ENCODE peak calls at places on chromosomes 13 and 19, in four cellular contexts. M is body of pancreas, S is upper lobe of left lung, V is gastrocnemius medialis. E is an unnamed sample.

GRCh38 chr19:49328741-49329140 is 3.8 kb upstream of the SLC6A16 start:
- DNase-seq in M (no peak), V (no peak), S (no peak), E (no peak)

GRCh38 chr19:57123882-57124281 is 4.1 kb downstream of the USP29 start:
- DNase-seq in V (no peak), S (no peak), M (no peak), E (no peak)

GRCh38 chr19:53809518-53810186 is 14.5 kb downstream of the NLRP12 start:
- DNase-seq in S (peak; percentile 49), M (no peak), V (no peak), E (peak; percentile 61)

GRCh38 chr13:102847272-102848234 is 1.7 kb downstream of the ERCC5 start:
- DNase-seq in V (no peak), M (no peak), S (no peak), E (peak; percentile 30)

GRCh38 chr13:21076265-21076653 is 14.9 kb upstream of the LATS2 start:
- DNase-seq in M (no peak), V (no peak), S (peak; percentile 79), E (no peak)

GRCh38 chr19:14440049-14440448 is 6.9 kb downstream of the PKN1 start:
- DNase-seq in V (peak; percentile 42), S (peak; percentile 85), M (peak; percentile 70), E (peak; percentile 65)

GRCh38 chr13:38265135-38265497 is 84.5 kb upstream of the UFM1 start:
- DNase-seq in S (no peak), V (no peak), M (no peak), E (no peak)

GRCh38 chr13:73991384-73991783 is 142.8 kb downstream of the KLF12 start:
- DNase-seq in M (no peak), V (no peak), S (no peak), E (no peak)

GRCh38 chr13:93472897-93473296 is 246.3 kb downstream of the GPC6 start:
- DNase-seq in M (no peak), S (peak; percentile 22), V (no peak), E (no peak)

GRCh38 chr19:37452500-37453245 is 14.6 kb downstream of the ZNF569 start:
- DNase-seq in V (no peak), S (no peak), M (no peak), E (no peak)
- H3K4me3 ChIP-seq in V (no peak overlapping the region), S (no peak overlapping the region), M (no peak overlapping the region), E (no peak overlapping the region)

GRCh38 chr13:99272481-99272880 is 14.3 kb upstream of the GPR18 start:
- DNase-seq in V (no peak), S (no peak), M (no peak), E (no peak)
- H3K4me3 ChIP-seq in V (no peak overlapping the region), S (no peak overlapping the region), M (no peak overlapping the region), E (no peak overlapping the region)

GRCh38 chr19:32614916-32615315 is 33.9 kb downstream of the PDCD5 start:
- DNase-seq in M (no peak), V (no peak), S (no peak), E (no peak)
- H3K4me3 ChIP-seq in M (no peak overlapping the region), V (no peak overlapping the region), S (no peak overlapping the region), E (no peak overlapping the region)

DNA sequence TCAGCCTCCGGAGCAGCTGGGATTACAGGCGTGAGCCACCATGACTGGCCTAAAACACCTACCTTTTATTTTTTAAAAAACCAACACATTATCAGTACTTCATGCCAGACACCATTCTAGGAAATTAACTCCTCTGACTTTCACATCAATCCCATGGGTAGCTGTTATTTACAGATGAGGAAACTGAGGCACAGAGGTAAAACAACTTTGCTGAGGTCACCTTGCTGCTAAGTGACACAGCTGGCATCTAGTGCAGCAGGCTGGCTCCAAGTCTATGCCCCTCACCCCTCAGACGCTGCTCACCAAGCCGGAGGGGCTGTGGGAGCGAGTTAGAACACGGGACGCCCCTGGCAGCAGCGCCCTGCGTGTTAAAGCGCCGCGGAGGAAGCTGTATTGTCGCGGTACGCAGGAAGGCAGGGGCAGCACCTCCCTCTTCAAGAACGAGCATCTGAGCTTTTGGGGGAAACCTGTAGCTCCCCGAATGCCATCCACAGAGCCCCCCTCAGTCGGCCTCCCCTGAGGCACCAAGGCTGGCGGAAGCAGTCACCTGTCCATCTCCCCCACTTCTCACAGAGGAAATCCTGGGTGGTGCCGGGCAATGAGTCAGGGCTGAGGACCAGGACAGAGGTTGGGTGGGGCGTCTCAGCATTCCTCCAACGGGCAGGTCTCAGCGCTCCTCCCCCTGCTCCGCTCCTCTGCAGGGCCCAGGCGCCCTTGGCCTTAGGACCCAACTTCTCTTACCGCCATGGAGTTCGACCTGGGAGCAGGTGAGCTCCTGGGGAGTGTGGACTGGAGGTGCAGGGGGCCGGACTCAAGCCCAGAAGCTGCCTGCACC is at the start of gene C19orf33:
- DNase-seq in V (no peak), S (peak; percentile 58), M (peak; percentile 30), E (no peak)
- H3K4me3 ChIP-seq in V (no peak within 1 kb of the TSS), S (peak within 1 kb of the TSS; percentile 50), M (no peak within 1 kb of the TSS), E (no peak within 1 kb of the TSS)

DNA sequence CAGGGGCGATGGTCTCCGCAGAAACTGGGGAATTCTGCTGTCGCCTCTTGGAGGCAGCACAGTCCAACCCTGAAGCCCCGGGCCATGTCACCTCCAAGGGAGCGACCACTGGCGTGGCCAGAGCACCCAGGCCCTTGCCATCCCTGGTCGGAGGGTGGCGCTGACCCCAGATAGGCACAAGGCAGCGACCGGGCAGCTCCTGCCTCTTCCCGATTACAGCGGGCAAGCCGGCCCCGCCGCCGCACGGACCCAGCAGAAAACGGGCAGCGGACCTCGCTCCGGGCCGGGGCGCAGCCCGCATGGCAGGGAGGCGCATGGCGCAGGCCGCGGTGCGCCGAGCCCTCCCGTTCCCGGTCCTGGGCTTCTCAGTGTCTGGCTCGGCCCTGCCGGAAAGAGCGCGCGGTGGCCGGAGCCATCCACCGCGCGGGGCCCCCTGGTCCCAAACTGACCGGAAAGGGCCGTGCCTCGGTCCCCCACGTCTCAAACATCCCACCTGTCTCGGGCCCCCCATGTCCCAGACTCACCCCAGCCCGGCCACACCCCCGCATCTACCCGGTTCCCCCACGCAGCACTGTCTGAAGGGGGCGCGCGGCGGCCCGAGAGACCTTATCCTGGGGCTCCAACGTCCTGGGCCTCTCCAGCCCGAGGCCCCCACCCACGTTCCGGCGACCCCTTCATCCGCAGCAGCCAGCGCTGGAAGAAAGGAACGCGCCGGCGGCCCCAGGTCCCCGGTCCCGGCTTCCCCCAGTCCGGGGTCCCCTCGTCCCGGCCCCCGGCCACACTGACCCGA is 725 bp downstream of the CERS1 start:
- DNase-seq in M (peak; percentile 48), S (peak; percentile 85), V (peak; percentile 68), E (peak; percentile 60)
- H3K4me3 ChIP-seq in M (no peak overlapping the region), S (peak overlapping the region; percentile 36), V (peak overlapping the region; percentile 58), E (no peak overlapping the region)

DNA sequence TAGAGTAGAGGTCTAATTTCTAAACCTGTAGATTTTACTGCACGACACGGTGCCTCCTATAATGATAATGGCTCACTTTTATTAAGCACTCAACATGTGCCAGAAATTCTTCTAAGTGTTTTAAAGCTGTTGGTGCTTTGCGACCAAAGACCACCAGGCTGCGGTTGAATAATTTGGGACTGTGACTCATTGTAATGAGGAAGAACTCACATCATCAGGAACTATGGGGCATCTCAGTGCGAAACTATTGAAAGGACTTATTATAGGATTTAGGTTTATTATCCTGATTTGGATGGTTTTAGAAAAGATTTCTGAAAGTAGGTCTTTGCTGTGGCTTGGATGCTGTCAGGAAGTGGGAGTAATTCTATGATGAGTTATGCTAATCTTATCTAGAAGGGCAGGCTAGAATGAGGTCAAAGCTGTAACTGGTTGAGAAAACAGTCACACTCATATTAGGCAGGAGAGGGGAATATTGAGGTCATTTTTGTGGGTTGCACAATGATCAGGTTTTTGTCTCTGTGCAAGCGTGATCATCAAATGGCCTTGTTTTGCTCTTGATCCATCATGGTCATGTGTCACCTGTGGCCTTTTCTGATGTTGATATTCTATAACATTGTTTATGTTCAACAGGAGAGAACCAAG is 266.8 kb downstream of the PCDH20 start:
- DNase-seq in S (no peak), M (no peak), V (no peak), E (peak; percentile 37)
- H3K4me3 ChIP-seq in S (no peak overlapping the region), M (no peak overlapping the region), V (no peak overlapping the region), E (no peak overlapping the region)

GRCh38 chr19:12992729-12993128 is 2.5 kb upstream of the NFIX start:
- DNase-seq in S (no peak), M (no peak), V (no peak), E (no peak)

GRCh38 chr19:12993562-12993961 is 1.7 kb upstream of the NFIX start:
- DNase-seq in V (no peak), M (no peak), S (peak; percentile 66), E (no peak)

GRCh38 chr19:12996542-12997094 is 1.3 kb downstream of the NFIX start:
- DNase-seq in S (peak; percentile 89), V (peak; percentile 66), M (peak; percentile 52), E (peak; percentile 66)

GRCh38 chr19:12995596-12996541 is 594 bp downstream of the NFIX start:
- DNase-seq in V (no peak), M (no peak), S (peak; percentile 87), E (peak; percentile 59)

GRCh38 chr19:12994701-12995595 is at the start of gene NFIX:
- DNase-seq in M (peak; percentile 75), V (peak; percentile 70), S (peak; percentile 95), E (peak; percentile 63)
- H3K4me3 ChIP-seq in M (peak within 1 kb of the TSS; percentile 70), V (peak within 1 kb of the TSS; percentile 86), S (peak within 1 kb of the TSS; percentile 84), E (peak within 1 kb of the TSS; percentile 50)

DNA sequence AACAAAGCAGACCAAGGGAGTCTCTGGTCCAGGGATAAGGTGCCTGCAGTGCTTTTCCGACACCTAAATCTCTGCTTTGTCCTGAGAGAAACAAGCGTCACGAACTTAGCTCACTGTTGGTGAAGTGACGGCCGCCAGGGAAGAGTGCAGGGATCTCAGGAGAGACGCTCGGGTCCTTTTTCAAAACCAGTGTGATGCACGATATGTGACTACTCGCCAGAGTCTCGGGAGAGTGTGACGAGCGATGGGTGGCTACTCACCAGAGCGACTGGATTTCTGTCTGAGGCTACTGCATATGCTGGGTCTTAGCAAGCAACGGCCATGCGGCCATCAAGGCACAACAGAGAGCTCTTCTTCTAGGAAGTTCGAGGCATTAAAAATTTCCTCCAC is 16.5 kb upstream of the CFAP97D2 start:
- DNase-seq in V (no peak), S (no peak), M (no peak), E (no peak)
- H3K4me3 ChIP-seq in V (no peak overlapping the region), S (peak overlapping the region; percentile 30), M (no peak overlapping the region), E (no peak overlapping the region)

GRCh38 chr19:35513231-35513974 is at the start of gene DMKN:
- DNase-seq in M (no peak), V (no peak), S (peak; percentile 47), E (no peak)
- H3K4me3 ChIP-seq in M (no peak within 1 kb of the TSS), V (no peak within 1 kb of the TSS), S (no peak within 1 kb of the TSS), E (no peak within 1 kb of the TSS)